ENCODE peak calls at places on chromosomes 4 and X, in ten cellular contexts. One of them, this sample, is unnamed. For H3K27me3, the result is how much of the 10 kb centered on the place peaks cover.

GRCh38 chr4:152935661-152936445 is at the start of gene FHDC1:
- DNase-seq in HCT116: peak
- DNase-seq in PC-9: peak
- DNase-seq in SK-N-SH: peak
- DNase-seq in AG04450: no peak
- DNase-seq in breast epithelium: peak
- DNase-seq in body of pancreas: peak
- DNase-seq in K562: peak
- DNase-seq in heart right ventricle: no peak
- DNase-seq in sigmoid colon: no peak
- DNase-seq in this sample: peak

GRCh38 chr4:147247577-147247976 is 233.3 kb upstream of the EDNRA start:
- DNase-seq in body of pancreas: no peak
- DNase-seq in PC-9: no peak
- DNase-seq in breast epithelium: no peak
- DNase-seq in heart right ventricle: no peak
- DNase-seq in AG04450: no peak
- DNase-seq in SK-N-SH: no peak
- DNase-seq in sigmoid colon: no peak
- DNase-seq in K562: no peak
- DNase-seq in HCT116: no peak
- DNase-seq in this sample: peak

GRCh38 chr4:141797966-141798365 is 161.6 kb downstream of the IL15 start:
- DNase-seq in K562: no peak
- DNase-seq in HCT116: no peak
- DNase-seq in sigmoid colon: no peak
- DNase-seq in SK-N-SH: no peak
- DNase-seq in PC-9: no peak
- DNase-seq in body of pancreas: no peak
- DNase-seq in heart right ventricle: no peak
- DNase-seq in AG04450: no peak
- DNase-seq in breast epithelium: no peak
- DNase-seq in this sample: no peak

GRCh38 chrX:12922600-12922919 is 16.1 kb downstream of the TLR8 start:
- DNase-seq in heart right ventricle: no peak
- DNase-seq in PC-9: no peak
- DNase-seq in AG04450: no peak
- DNase-seq in sigmoid colon: no peak
- DNase-seq in body of pancreas: no peak
- DNase-seq in K562: no peak
- DNase-seq in breast epithelium: no peak
- DNase-seq in SK-N-SH: no peak
- DNase-seq in HCT116: no peak
- DNase-seq in this sample: no peak

GRCh38 chrX:37472836-37473235 is 98.6 kb upstream of the LANCL3 start:
- DNase-seq in sigmoid colon: no peak
- DNase-seq in SK-N-SH: no peak
- DNase-seq in AG04450: no peak
- DNase-seq in body of pancreas: no peak
- DNase-seq in heart right ventricle: no peak
- DNase-seq in K562: no peak
- DNase-seq in HCT116: no peak
- DNase-seq in PC-9: no peak
- DNase-seq in breast epithelium: no peak
- DNase-seq in this sample: no peak

GRCh38 chrX:110853610-110854009 is 58.0 kb upstream of the CHRDL1 start:
- DNase-seq in PC-9: no peak
- DNase-seq in SK-N-SH: peak
- DNase-seq in heart right ventricle: peak
- DNase-seq in AG04450: no peak
- DNase-seq in HCT116: no peak
- DNase-seq in breast epithelium: peak
- DNase-seq in sigmoid colon: no peak
- DNase-seq in K562: no peak
- DNase-seq in body of pancreas: peak
- DNase-seq in this sample: no peak

GRCh38 chrX:153153516-153153915 is 25.6 kb upstream of the MAGEA1 start:
- DNase-seq in breast epithelium: no peak
- DNase-seq in heart right ventricle: no peak
- DNase-seq in sigmoid colon: no peak
- DNase-seq in AG04450: no peak
- DNase-seq in SK-N-SH: no peak
- DNase-seq in HCT116: no peak
- DNase-seq in PC-9: no peak
- DNase-seq in body of pancreas: no peak
- DNase-seq in K562: no peak
- DNase-seq in this sample: no peak

GRCh38 chr4:2354760-2355159 is 63.7 kb downstream of the ZFYVE28 start:
- DNase-seq in breast epithelium: no peak
- DNase-seq in heart right ventricle: no peak
- DNase-seq in K562: no peak
- DNase-seq in SK-N-SH: peak
- DNase-seq in sigmoid colon: peak
- DNase-seq in body of pancreas: no peak
- DNase-seq in HCT116: no peak
- DNase-seq in AG04450: no peak
- DNase-seq in PC-9: no peak
- DNase-seq in this sample: no peak

GRCh38 chrX:18146954-18147353 is 73.7 kb downstream of the BEND2 start:
- DNase-seq in breast epithelium: no peak
- DNase-seq in heart right ventricle: peak
- DNase-seq in AG04450: no peak
- DNase-seq in sigmoid colon: no peak
- DNase-seq in HCT116: no peak
- DNase-seq in SK-N-SH: no peak
- DNase-seq in body of pancreas: no peak
- DNase-seq in K562: peak
- DNase-seq in PC-9: no peak
- DNase-seq in this sample: peak

GRCh38 chr4:17884063-17884462 is 73.3 kb downstream of the NCAPG start:
- DNase-seq in AG04450: peak
- DNase-seq in sigmoid colon: no peak
- DNase-seq in breast epithelium: no peak
- DNase-seq in K562: no peak
- DNase-seq in heart right ventricle: no peak
- DNase-seq in PC-9: no peak
- DNase-seq in body of pancreas: no peak
- DNase-seq in SK-N-SH: no peak
- DNase-seq in HCT116: no peak
- DNase-seq in this sample: no peak

GRCh38 chr4:158681630-158682029 is 9.5 kb downstream of the ETFDH start:
- DNase-seq in K562: no peak
- DNase-seq in SK-N-SH: no peak
- DNase-seq in HCT116: no peak
- DNase-seq in PC-9: no peak
- DNase-seq in AG04450: no peak
- DNase-seq in breast epithelium: no peak
- DNase-seq in body of pancreas: no peak
- DNase-seq in heart right ventricle: no peak
- DNase-seq in sigmoid colon: no peak
- DNase-seq in this sample: no peak

GRCh38 chrX:41236629-41237028 is 97.3 kb upstream of the DDX3X start:
- DNase-seq in sigmoid colon: no peak
- DNase-seq in heart right ventricle: no peak
- DNase-seq in AG04450: no peak
- DNase-seq in K562: no peak
- DNase-seq in body of pancreas: no peak
- DNase-seq in HCT116: no peak
- DNase-seq in PC-9: no peak
- DNase-seq in breast epithelium: no peak
- DNase-seq in SK-N-SH: no peak
- DNase-seq in this sample: no peak

GRCh38 chr4:620851-621261 is 4.5 kb upstream of the PDE6B start:
- DNase-seq in body of pancreas: no peak
- DNase-seq in breast epithelium: no peak
- DNase-seq in sigmoid colon: no peak
- DNase-seq in K562: no peak
- DNase-seq in heart right ventricle: no peak
- DNase-seq in AG04450: no peak
- DNase-seq in SK-N-SH: no peak
- DNase-seq in PC-9: no peak
- DNase-seq in HCT116: no peak
- DNase-seq in this sample: no peak

GRCh38 chrX:10110984-10111363 is 45.8 kb upstream of the CLCN4 start:
- DNase-seq in heart right ventricle: no peak
- DNase-seq in PC-9: no peak
- DNase-seq in body of pancreas: no peak
- DNase-seq in K562: no peak
- DNase-seq in sigmoid colon: no peak
- DNase-seq in AG04450: no peak
- DNase-seq in SK-N-SH: no peak
- DNase-seq in breast epithelium: no peak
- DNase-seq in HCT116: no peak
- DNase-seq in this sample: no peak

GRCh38 chrX:100447563-100448397 is 37.7 kb upstream of the PCDH19 start:
- DNase-seq in K562: peak
- DNase-seq in heart right ventricle: peak
- DNase-seq in body of pancreas: peak
- DNase-seq in SK-N-SH: peak
- DNase-seq in AG04450: no peak
- DNase-seq in HCT116: peak
- DNase-seq in breast epithelium: no peak
- DNase-seq in PC-9: peak
- DNase-seq in sigmoid colon: no peak
- DNase-seq in this sample: peak

GRCh38 chrX:151790421-151791160 is 56.0 kb downstream of the CNGA2 start:
- DNase-seq in HCT116: no peak
- DNase-seq in sigmoid colon: no peak
- DNase-seq in K562: no peak
- DNase-seq in body of pancreas: no peak
- DNase-seq in heart right ventricle: no peak
- DNase-seq in SK-N-SH: no peak
- DNase-seq in PC-9: no peak
- DNase-seq in AG04450: no peak
- DNase-seq in breast epithelium: no peak
- DNase-seq in this sample: no peak

DNA sequence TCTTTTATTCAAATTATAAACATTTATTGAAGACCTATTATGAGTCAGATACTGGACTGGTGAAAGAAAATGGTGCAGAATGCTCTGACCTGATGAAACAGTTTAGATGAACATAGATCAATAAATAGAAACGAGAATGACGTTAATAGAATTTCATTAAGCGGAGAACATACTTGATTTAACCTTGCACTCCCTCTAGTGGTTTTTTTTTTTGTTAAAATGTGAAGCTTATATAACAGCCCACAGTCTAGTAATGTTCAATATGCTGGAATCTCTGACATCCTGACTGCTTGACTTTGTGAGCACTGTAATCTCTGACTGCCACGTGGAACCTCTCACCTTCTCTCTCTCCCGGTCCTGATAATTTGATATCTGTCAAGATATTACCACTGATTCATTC is 32.3 kb downstream of the HDAC8 start:
- DNase-seq in K562: peak
- DNase-seq in AG04450: peak
- DNase-seq in sigmoid colon: no peak
- DNase-seq in SK-N-SH: peak
- DNase-seq in HCT116: no peak
- DNase-seq in heart right ventricle: no peak
- DNase-seq in PC-9: no peak
- DNase-seq in breast epithelium: no peak
- DNase-seq in body of pancreas: no peak
- DNase-seq in this sample: no peak
- TF ChIP-seq CTCF in K562: no peak
- TF ChIP-seq CTCF in AG04450: peak
- TF ChIP-seq CTCF in sigmoid colon: no peak
- TF ChIP-seq CTCF in SK-N-SH: peak
- TF ChIP-seq CTCF in HCT116: peak
- TF ChIP-seq CTCF in heart right ventricle: peak
- TF ChIP-seq CTCF in PC-9: peak
- TF ChIP-seq CTCF in breast epithelium: no peak
- TF ChIP-seq CTCF in body of pancreas: peak
- TF ChIP-seq CTCF in this sample: peak

DNA sequence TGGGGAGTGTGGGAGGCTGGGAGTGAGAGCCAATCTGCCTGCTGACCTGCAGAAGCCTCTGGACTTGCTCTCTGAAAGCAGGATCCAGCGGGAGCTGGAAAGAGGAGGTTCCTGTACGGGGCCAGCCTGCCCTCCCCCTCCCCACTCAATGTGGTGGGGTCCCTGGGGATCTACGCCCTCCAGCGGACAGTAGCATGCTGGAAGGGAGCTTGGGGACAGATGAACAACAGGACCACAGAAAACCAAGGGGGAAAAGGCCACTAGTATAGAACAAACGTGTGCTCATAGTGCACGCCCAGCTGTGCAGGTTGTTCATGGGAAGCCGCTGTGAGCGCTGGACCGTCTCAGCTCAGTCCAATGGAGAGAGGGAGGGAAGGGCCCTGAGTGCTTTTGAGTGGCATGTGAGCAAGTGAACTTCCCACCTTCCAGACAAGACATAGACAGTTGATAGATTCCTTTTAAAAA is 15.8 kb downstream of the HMX1 start:
- DNase-seq in SK-N-SH: no peak
- DNase-seq in breast epithelium: no peak
- DNase-seq in AG04450: no peak
- DNase-seq in body of pancreas: no peak
- DNase-seq in HCT116: no peak
- DNase-seq in heart right ventricle: no peak
- DNase-seq in K562: peak
- DNase-seq in PC-9: no peak
- DNase-seq in sigmoid colon: no peak
- DNase-seq in this sample: no peak
- H3K27me3 ChIP-seq in SK-N-SH: under half
- H3K27me3 ChIP-seq in breast epithelium: half or more
- H3K27me3 ChIP-seq in AG04450: half or more
- H3K27me3 ChIP-seq in body of pancreas: under half
- H3K27me3 ChIP-seq in HCT116: under half
- H3K27me3 ChIP-seq in heart right ventricle: half or more
- H3K27me3 ChIP-seq in K562: half or more
- H3K27me3 ChIP-seq in PC-9: half or more
- H3K27me3 ChIP-seq in sigmoid colon: half or more
- H3K27me3 ChIP-seq in this sample: under half

GRCh38 chrX:21973321-21974010 is 33.0 kb downstream of the SMS start:
- DNase-seq in AG04450: no peak
- DNase-seq in heart right ventricle: no peak
- DNase-seq in PC-9: peak
- DNase-seq in HCT116: no peak
- DNase-seq in SK-N-SH: no peak
- DNase-seq in breast epithelium: no peak
- DNase-seq in body of pancreas: no peak
- DNase-seq in K562: no peak
- DNase-seq in sigmoid colon: no peak
- DNase-seq in this sample: peak
- H3K4me3 ChIP-seq in AG04450: no peak
- H3K4me3 ChIP-seq in heart right ventricle: no peak
- H3K4me3 ChIP-seq in PC-9: no peak
- H3K4me3 ChIP-seq in HCT116: no peak
- H3K4me3 ChIP-seq in SK-N-SH: no peak
- H3K4me3 ChIP-seq in breast epithelium: peak
- H3K4me3 ChIP-seq in body of pancreas: no peak
- H3K4me3 ChIP-seq in K562: no peak
- H3K4me3 ChIP-seq in sigmoid colon: no peak
- H3K4me3 ChIP-seq in this sample: no peak

DNA sequence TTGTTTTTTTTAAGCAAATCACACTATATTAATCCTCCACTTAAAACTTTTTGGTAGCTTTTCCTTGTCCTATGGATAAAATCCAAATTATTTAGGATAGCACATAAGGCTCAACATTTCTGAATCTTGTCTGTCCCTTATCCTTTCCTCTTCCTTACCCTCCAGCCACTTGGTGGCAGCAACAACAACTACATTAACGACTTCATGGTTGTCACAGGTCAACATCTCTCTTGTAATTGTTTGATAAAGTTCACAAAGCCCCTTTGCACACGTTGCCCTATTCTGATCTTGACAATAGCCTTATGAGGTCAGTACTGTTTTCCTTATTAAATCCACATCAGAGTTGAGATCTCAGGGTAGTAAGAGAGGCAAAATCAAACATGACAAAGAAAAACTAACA is 269.0 kb upstream of the PABPC4L start:
- DNase-seq in K562: no peak
- DNase-seq in PC-9: no peak
- DNase-seq in sigmoid colon: no peak
- DNase-seq in breast epithelium: no peak
- DNase-seq in HCT116: no peak
- DNase-seq in body of pancreas: peak
- DNase-seq in SK-N-SH: no peak
- DNase-seq in AG04450: no peak
- DNase-seq in heart right ventricle: no peak
- DNase-seq in this sample: peak
- TF ChIP-seq CTCF in K562: no peak
- TF ChIP-seq CTCF in PC-9: peak
- TF ChIP-seq CTCF in sigmoid colon: no peak
- TF ChIP-seq CTCF in breast epithelium: no peak
- TF ChIP-seq CTCF in HCT116: peak
- TF ChIP-seq CTCF in body of pancreas: peak
- TF ChIP-seq CTCF in SK-N-SH: peak
- TF ChIP-seq CTCF in AG04450: no peak
- TF ChIP-seq CTCF in heart right ventricle: no peak
- TF ChIP-seq CTCF in this sample: peak